ENCODE peak calls at places on chromosomes 5 and 9, in four cellular contexts. X, Z, T and V are unnamed samples.

GRCh38 chr9:4837768-4838546 is 45.2 kb downstream of the RCL1 start:
- DNase-seq in Z (peak; percentile 31), T (no peak), X (peak; percentile 97), V (peak; percentile 83)

GRCh38 chr5:35789732-35790461 is 66.8 kb upstream of the IL7R start:
- DNase-seq in Z (no peak), X (peak; percentile 41), T (no peak), V (no peak)

GRCh38 chr9:124527781-124528180 is 20.6 kb upstream of the NR5A1 start:
- DNase-seq in T (no peak), X (peak; percentile 56), Z (peak; percentile 10), V (peak; percentile 57)

GRCh38 chr5:156367602-156368001 is 40.6 kb downstream of the SGCD start:
- DNase-seq in Z (no peak), X (peak; percentile 90), T (peak; percentile 17), V (peak; percentile 43)

GRCh38 chr9:257957-258356 is 43.3 kb downstream of the DOCK8 start:
- DNase-seq in Z (no peak), X (no peak), T (no peak), V (no peak)

GRCh38 chr5:124745367-124746251 is 830 bp downstream of the ZNF608 start:
- DNase-seq in Z (peak; percentile 4), X (peak; percentile 64), T (no peak), V (no peak)

GRCh38 chr5:14588758-14589543 is 7.4 kb downstream of the OTULINL start:
- DNase-seq in Z (no peak), X (no peak), T (no peak), V (no peak)

GRCh38 chr9:35553670-35554543 is 51.2 kb upstream of the TESK1 start:
- DNase-seq in Z (peak; percentile 79), T (peak; percentile 90), X (peak; percentile 41), V (peak; percentile 94)

GRCh38 chr5:96045888-96046287 is 84.2 kb upstream of the ELL2 start:
- DNase-seq in Z (no peak), T (no peak), X (no peak), V (no peak)

GRCh38 chr5:153903321-153903720 is 135.4 kb downstream of the FAM114A2 start:
- DNase-seq in X (no peak), T (no peak), Z (no peak), V (no peak)

GRCh38 chr9:109751253-109751652 is 28.7 kb upstream of the PALM2AKAP2 start:
- DNase-seq in T (peak; percentile 17), Z (peak; percentile 42), X (peak; percentile 61), V (no peak)

GRCh38 chr5:31981361-31981955 is 192.7 kb downstream of the GOLPH3 start:
- DNase-seq in X (no peak), T (no peak), Z (no peak), V (no peak)

GRCh38 chr5:107935641-107936040 is 264.9 kb upstream of the EFNA5 start:
- DNase-seq in X (no peak), Z (no peak), T (peak; percentile 43), V (no peak)

GRCh38 chr5:119614838-119615237 is 14.5 kb upstream of the FAM170A start:
- DNase-seq in Z (no peak), X (no peak), T (no peak), V (no peak)

GRCh38 chr5:82349651-82350050 is 71.5 kb upstream of the RPS23 start:
- DNase-seq in X (no peak), T (peak; percentile 83), Z (peak; percentile 28), V (no peak)

GRCh38 chr9:137673871-137674270 is 55.1 kb downstream of the EHMT1 start:
- DNase-seq in X (no peak), Z (no peak), T (no peak), V (peak; percentile 31)

GRCh38 chr5:180799194-180799593 is 3.4 kb downstream of the MGAT1 start:
- DNase-seq in X (no peak), T (peak; percentile 81), Z (peak; percentile 49), V (no peak)

GRCh38 chr9:115141612-115142011 is 23.7 kb upstream of the TNC start:
- DNase-seq in T (no peak), Z (peak; percentile 16), X (peak; percentile 29), V (no peak)

GRCh38 chr9:138050472-138051330 is 173.1 kb downstream of the CACNA1B start:
- DNase-seq in X (no peak), Z (no peak), T (no peak), V (no peak)

GRCh38 chr5:130978475-130978874 is 186.6 kb downstream of the HINT1 start:
- DNase-seq in Z (no peak), X (peak; percentile 8), T (no peak), V (no peak)

GRCh38 chr9:125126019-125126746 is 17.1 kb downstream of the SCAI start:
- DNase-seq in Z (peak; percentile 69), X (peak; percentile 100), T (no peak), V (peak; percentile 96)

GRCh38 chr9:135816179-135816970 is 91.0 kb downstream of the CAMSAP1 start:
- DNase-seq in Z (no peak), T (no peak), X (no peak), V (peak; percentile 64)

GRCh38 chr5:130868186-130868821 is 296.8 kb downstream of the HINT1 start:
- DNase-seq in X (peak; percentile 25), T (peak; percentile 54), Z (no peak), V (peak; percentile 62)

GRCh38 chr5:27208051-27208450 is 169.7 kb upstream of the CDH9 start:
- DNase-seq in X (no peak), Z (no peak), T (no peak), V (no peak)

GRCh38 chr5:160271396-160271795 is 41.0 kb downstream of the CCNJL start:
- DNase-seq in T (peak; percentile 62), X (no peak), Z (no peak), V (no peak)

GRCh38 chr9:137969685-137970084 is 92.1 kb downstream of the CACNA1B start:
- DNase-seq in X (no peak), T (no peak), Z (no peak), V (peak; percentile 41)

GRCh38 chr5:119529811-119530210 is 77.5 kb downstream of the HSD17B4 start:
- DNase-seq in Z (no peak), T (no peak), X (no peak), V (no peak)

GRCh38 chr5:168314735-168315411 is 23.4 kb downstream of the WWC1 start:
- DNase-seq in X (peak; percentile 97), T (peak; percentile 59), Z (peak; percentile 95), V (peak; percentile 86)

GRCh38 chr5:96476654-96477053 is 43.6 kb upstream of the PCSK1 start:
- DNase-seq in Z (no peak), X (peak; percentile 7), T (no peak), V (peak; percentile 45)

GRCh38 chr5:10712574-10713366 is 48.3 kb downstream of the DAP start:
- DNase-seq in T (no peak), Z (no peak), X (no peak), V (no peak)

GRCh38 chr5:142769251-142769792 is 855 bp upstream of the ARHGAP26 start:
- DNase-seq in X (no peak), T (peak; percentile 42), Z (no peak), V (peak; percentile 45)

GRCh38 chr5:56698463-56699381 is 116.6 kb upstream of the MAP3K1 start:
- DNase-seq in T (no peak), Z (no peak), X (no peak), V (no peak)

GRCh38 chr5:74257645-74258328 is 382.7 kb downstream of the ENC1 start:
- DNase-seq in Z (peak; percentile 37), X (peak; percentile 48), T (peak; percentile 30), V (no peak)

GRCh38 chr5:90878549-90879196 is 320.1 kb downstream of the ADGRV1 start:
- DNase-seq in T (no peak), X (peak; percentile 71), Z (peak; percentile 59), V (peak; percentile 61)

GRCh38 chr5:25128606-25129005 is 483.8 kb upstream of the CDH10 start:
- DNase-seq in X (no peak), T (peak; percentile 57), Z (no peak), V (no peak)

GRCh38 chr5:33612386-33612785 is 171.6 kb downstream of the TARS1 start:
- DNase-seq in Z (peak; percentile 81), X (peak; percentile 76), T (no peak), V (peak; percentile 47)

GRCh38 chr5:171868236-171868635 is 82.6 kb downstream of the SMIM23 start:
- DNase-seq in T (no peak), Z (no peak), X (peak; percentile 47), V (no peak)

GRCh38 chr9:28050046-28050445 is 476.8 kb upstream of the C9orf72 start:
- DNase-seq in X (no peak), T (no peak), Z (no peak), V (no peak)

GRCh38 chr5:38715671-38716070 is 130.1 kb upstream of the OSMR start:
- DNase-seq in Z (no peak), X (no peak), T (no peak), V (no peak)

GRCh38 chr9:126705311-126705766 is 91.6 kb downstream of the LMX1B start:
- DNase-seq in X (no peak), Z (peak; percentile 75), T (peak; percentile 92), V (peak; percentile 98)
- H3K4me2 ChIP-seq in X (peak overlapping the region; percentile 65), Z (peak overlapping the region; percentile 87), T (peak overlapping the region; percentile 72), V (peak overlapping the region; percentile 58)

GRCh38 chr9:98571643-98572042 is 137.1 kb downstream of the GABBR2 start:
- DNase-seq in Z (no peak), X (no peak), T (no peak), V (no peak)
- H3K4me2 ChIP-seq in Z (no peak overlapping the region), X (no peak overlapping the region), T (no peak overlapping the region), V (no peak overlapping the region)

GRCh38 chr9:76759726-76760125 is 4.5 kb upstream of the PCA3 start:
- DNase-seq in T (no peak), X (no peak), Z (no peak), V (no peak)
- H3K4me2 ChIP-seq in T (no peak overlapping the region), X (no peak overlapping the region), Z (no peak overlapping the region), V (no peak overlapping the region)

GRCh38 chr9:123389698-123390097 is 33.7 kb downstream of the CRB2 start:
- DNase-seq in X (no peak), Z (no peak), T (no peak), V (peak; percentile 22)
- H3K4me2 ChIP-seq in X (no peak overlapping the region), Z (no peak overlapping the region), T (no peak overlapping the region), V (no peak overlapping the region)

GRCh38 chr9:127735530-127736176 is 559 bp upstream of the TOR2A start:
- DNase-seq in T (no peak), Z (no peak), X (no peak), V (no peak)

GRCh38 chr9:127738666-127739065 is 3.6 kb upstream of the TOR2A start:
- DNase-seq in T (no peak), Z (no peak), X (no peak), V (no peak)

GRCh38 chr9:127742435-127743088 is 7.5 kb upstream of the TOR2A start:
- DNase-seq in Z (no peak), T (peak; percentile 97), X (peak; percentile 71), V (peak; percentile 93)

GRCh38 chr9:127741831-127742434 is 6.8 kb upstream of the TOR2A start:
- DNase-seq in X (peak; percentile 10), Z (no peak), T (peak; percentile 99), V (no peak)

DNA sequence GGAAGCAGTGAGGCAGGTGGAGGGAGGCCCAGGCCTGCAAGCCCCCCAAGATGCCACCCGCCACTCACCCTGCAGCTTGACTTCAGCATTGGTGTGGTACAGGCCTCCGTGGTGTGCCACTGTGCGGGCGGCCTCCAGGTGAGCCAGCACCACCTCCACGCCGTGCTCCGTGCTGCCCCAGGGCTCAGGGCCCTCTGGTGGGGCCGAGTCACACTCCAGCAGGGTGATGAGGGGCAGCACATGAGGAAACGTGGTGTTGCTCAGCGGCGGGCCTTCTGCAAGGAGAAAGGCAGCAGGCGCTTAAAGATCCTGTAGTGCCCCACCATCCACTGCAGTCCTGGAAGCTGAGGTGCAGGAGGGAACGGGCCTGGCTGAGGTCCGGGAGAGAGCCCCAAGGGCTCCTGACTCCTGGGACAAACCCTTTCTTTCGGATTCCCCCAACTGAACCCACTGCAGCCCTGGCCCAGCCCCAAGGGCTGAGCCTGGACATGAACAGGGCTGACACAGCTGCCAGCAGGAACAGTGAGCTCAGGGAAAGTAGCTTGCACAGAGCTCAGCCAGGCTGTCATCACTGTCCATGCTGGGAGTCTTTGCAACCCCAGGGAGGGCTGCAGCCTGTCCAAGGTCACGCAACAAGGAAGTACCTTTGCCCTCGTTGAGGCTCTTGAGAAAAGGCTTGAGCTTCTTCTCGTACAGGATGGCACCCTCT is 4.7 kb upstream of the TOR2A start:
- DNase-seq in X (no peak), T (no peak), Z (no peak), V (no peak)
- H3K4me2 ChIP-seq in X (no peak overlapping the region), T (no peak overlapping the region), Z (no peak overlapping the region), V (peak overlapping the region; percentile 57)